ENCODE peak calls at places on chromosome 2, in ten cellular contexts. K is foreskin fibroblast, I is heart left ventricle, A is cardiac muscle cell, M is left lung, Q is pancreas, W is cardiac fibroblast, Y is IMR-90, T is PC-3, C is HL-60. P is an unnamed sample.
A peak's percentile ranks its signal among the peaks of the same experiment; 100 is the strongest.

GRCh38 chr2:68577183-68577582 is 66.2 kb upstream of the PROKR1 start:
- DNase-seq in K (no peak), I (no peak), A (no peak), M (no peak), Q (no peak), W (peak; percentile 43), Y (peak; percentile 29), T (no peak), C (no peak), P (no peak)

GRCh38 chr2:96869281-96869823 is 528 bp downstream of the SEMA4C start:
- DNase-seq in K (peak; percentile 92), I (peak; percentile 89), A (peak; percentile 86), M (peak; percentile 87), Q (peak; percentile 91), W (peak; percentile 65), Y (peak; percentile 74), T (peak; percentile 63), C (no peak), P (peak; percentile 71)

GRCh38 chr2:74036450-74037175 is 51.9 kb downstream of the TET3 start:
- DNase-seq in K (no peak), I (no peak), A (no peak), M (no peak), Q (no peak), W (no peak), Y (no peak), T (no peak), C (no peak), P (no peak)

GRCh38 chr2:197191177-197191947 is 119.2 kb downstream of the ANKRD44 start:
- DNase-seq in K (peak; percentile 52), I (no peak), A (peak; percentile 62), M (no peak), Q (no peak), W (peak; percentile 64), Y (peak; percentile 28), T (peak; percentile 76), C (no peak), P (peak; percentile 33)

GRCh38 chr2:70089946-70090523 is 2.8 kb downstream of the PCBP1 start:
- DNase-seq in K (no peak), I (no peak), A (no peak), M (no peak), Q (no peak), W (peak; percentile 32), Y (no peak), T (no peak), C (peak; percentile 62), P (no peak)

GRCh38 chr2:50547521-50547920 is 484.4 kb downstream of the NRXN1 start:
- DNase-seq in K (peak; percentile 3), I (no peak), A (no peak), M (no peak), Q (no peak), W (no peak), Y (peak; percentile 82), T (no peak), C (no peak), P (no peak)

GRCh38 chr2:78999410-78999809 is 26.1 kb upstream of the REG3G start:
- DNase-seq in K (peak; percentile 2), I (no peak), A (peak; percentile 34), M (no peak), Q (no peak), W (peak; percentile 23), Y (no peak), T (peak; percentile 25), C (no peak), P (no peak)

GRCh38 chr2:184304006-184304405 is 294.3 kb upstream of the ZNF804A start:
- DNase-seq in K (no peak), I (no peak), A (no peak), M (no peak), Q (no peak), W (no peak), Y (peak; percentile 0), T (no peak), C (no peak), P (no peak)

DNA sequence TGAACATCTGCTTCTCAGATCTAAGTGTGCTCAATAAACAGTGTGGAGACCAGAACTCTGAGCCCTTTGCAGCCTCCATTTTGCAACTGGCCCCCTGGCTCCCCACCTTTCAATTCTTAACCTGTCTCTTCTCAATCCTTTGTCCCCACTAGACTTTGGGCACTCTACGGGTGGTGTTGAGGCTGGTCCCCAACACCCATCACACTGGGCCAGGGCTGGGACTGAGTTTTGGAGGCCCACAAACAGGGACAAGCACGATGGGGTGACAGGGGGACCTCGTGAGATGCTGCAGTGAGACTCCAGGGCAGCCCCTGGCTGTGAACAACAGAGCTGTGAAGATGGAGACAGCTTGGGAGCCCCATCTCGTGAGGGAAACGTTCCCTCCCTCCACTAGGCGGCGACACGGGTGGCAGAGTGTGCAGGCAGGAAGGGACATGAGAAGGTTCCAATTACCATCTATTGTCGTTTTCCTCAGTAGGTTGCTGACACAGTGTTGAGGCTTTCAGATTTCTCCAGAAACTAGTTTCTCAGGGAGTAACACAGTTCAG is 1.2 kb downstream of the ANKMY1 start:
- DNase-seq in K (peak; percentile 69), I (peak; percentile 71), A (peak; percentile 40), M (peak; percentile 87), Q (peak; percentile 64), W (peak; percentile 55), Y (peak; percentile 37), T (peak; percentile 36), C (no peak), P (peak; percentile 48)
- H3K4me3 ChIP-seq in K (peak overlapping the region; percentile 44), I (no peak overlapping the region), A (no peak overlapping the region), M (no peak overlapping the region), Q (no peak overlapping the region), W (no peak overlapping the region), Y (no peak overlapping the region), T (no peak overlapping the region), C (no peak overlapping the region), P (no peak overlapping the region)

GRCh38 chr2:103788875-103789715 is 1027.3 kb downstream of the TMEM182 start:
- DNase-seq in K (no peak), I (no peak), A (peak; percentile 58), M (no peak), Q (peak; percentile 55), W (peak; percentile 12), Y (no peak), T (peak; percentile 86), C (no peak), P (no peak)

GRCh38 chr2:103781401-103781800 is 1019.6 kb downstream of the TMEM182 start:
- DNase-seq in K (no peak), I (no peak), A (no peak), M (no peak), Q (no peak), W (no peak), Y (no peak), T (no peak), C (no peak), P (no peak)

GRCh38 chr2:103785432-103785831 is 1023.6 kb downstream of the TMEM182 start:
- DNase-seq in K (no peak), I (no peak), A (no peak), M (no peak), Q (no peak), W (no peak), Y (no peak), T (no peak), C (no peak), P (no peak)

GRCh38 chr2:103788346-103788745 is 1026.5 kb downstream of the TMEM182 start:
- DNase-seq in K (no peak), I (no peak), A (peak; percentile 7), M (no peak), Q (no peak), W (no peak), Y (no peak), T (no peak), C (no peak), P (no peak)

DNA sequence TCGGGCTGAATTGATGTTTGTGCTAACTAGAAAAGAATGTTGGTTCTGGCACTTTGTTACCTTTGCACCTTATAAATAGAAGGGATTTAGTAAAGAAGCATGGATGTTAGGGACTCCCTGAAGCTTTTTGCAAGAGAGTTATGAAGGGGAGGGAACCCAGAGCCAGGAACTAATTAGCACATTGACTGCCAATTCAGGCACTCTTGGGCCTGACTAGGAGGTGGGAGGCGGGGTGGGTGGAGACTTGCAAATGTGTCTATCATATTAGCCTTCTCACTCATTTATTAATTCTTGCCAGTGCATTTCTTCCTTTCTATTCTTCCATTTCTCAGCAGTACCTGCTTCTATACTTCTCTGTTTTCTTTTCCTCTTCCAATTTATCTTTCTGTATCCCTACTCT is 1022.4 kb downstream of the TMEM182 start:
- DNase-seq in K (no peak), I (no peak), A (no peak), M (no peak), Q (no peak), W (no peak), Y (no peak), T (no peak), C (no peak), P (no peak)
- TF ChIP-seq CTCF in K (no peak), I (no peak), A (no peak), M (no peak), Q (no peak), W (no peak), Y (no peak), T (no peak), C (no peak), P (no peak)

GRCh38 chr2:173961346-173961705 is 3.8 kb downstream of the SP3 start:
- DNase-seq in K (no peak), I (no peak), A (no peak), M (no peak), Q (no peak), W (peak; percentile 30), Y (peak; percentile 67), T (peak; percentile 85), C (no peak), P (no peak)
- H3K4me3 ChIP-seq in K (no peak overlapping the region), I (no peak overlapping the region), A (peak overlapping the region; percentile 88), M (peak overlapping the region; percentile 94), Q (no peak overlapping the region), W (no peak overlapping the region), Y (no peak overlapping the region), T (peak overlapping the region; percentile 77), C (no peak overlapping the region), P (no peak overlapping the region)

GRCh38 chr2:170926743-170927297 is 2.2 kb upstream of the GORASP2 start:
- DNase-seq in K (no peak), I (no peak), A (no peak), M (no peak), Q (no peak), W (no peak), Y (no peak), T (no peak), C (no peak), P (no peak)

GRCh38 chr2:170925923-170926322 is 3.1 kb upstream of the GORASP2 start:
- DNase-seq in K (no peak), I (no peak), A (no peak), M (no peak), Q (no peak), W (no peak), Y (no peak), T (no peak), C (no peak), P (no peak)

GRCh38 chr2:170922683-170923494 is 6.2 kb upstream of the GORASP2 start:
- DNase-seq in K (no peak), I (no peak), A (no peak), M (peak; percentile 32), Q (no peak), W (no peak), Y (no peak), T (no peak), C (no peak), P (no peak)

GRCh38 chr2:170923799-170924198 is 5.3 kb upstream of the GORASP2 start:
- DNase-seq in K (no peak), I (no peak), A (no peak), M (no peak), Q (no peak), W (no peak), Y (no peak), T (no peak), C (no peak), P (no peak)

DNA sequence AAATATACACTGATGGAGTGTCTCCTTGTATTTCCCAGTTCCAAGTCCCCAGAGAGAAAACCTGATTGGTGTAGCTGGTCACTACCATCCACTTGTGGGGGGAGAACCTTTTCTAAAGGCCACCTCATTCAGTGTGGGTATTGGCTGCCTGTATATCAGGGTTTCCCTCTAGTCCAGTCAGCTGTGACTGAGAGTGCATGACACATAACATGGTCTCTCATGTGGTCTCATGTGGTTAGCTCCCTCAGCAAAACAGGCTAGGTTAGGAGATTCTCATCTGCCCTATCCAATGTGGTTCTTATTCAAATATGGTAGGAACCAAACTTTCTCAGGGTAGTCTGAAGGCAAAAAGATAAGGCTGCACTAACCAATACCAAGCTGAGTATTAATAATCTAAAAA is 4.1 kb upstream of the GORASP2 start:
- DNase-seq in K (no peak), I (no peak), A (no peak), M (no peak), Q (no peak), W (no peak), Y (no peak), T (no peak), C (no peak), P (no peak)
- TF ChIP-seq CTCF in K (no peak), I (no peak), A (no peak), M (no peak), Q (no peak), W (no peak), Y (no peak), T (no peak), C (no peak), P (no peak)

P was measured in AG10803.